ENCODE peak calls at places on chromosome 19, in eight cellular contexts. Z, V, Q, R, C, L, T and Y are unnamed samples. For H3K27me3, the result is how much of the 10 kb centered on the place peaks cover.

GRCh38 chr19:23972161-23972560 is 57.5 kb downstream of the ZNF726 start:
- DNase-seq in C (no peak), Q (no peak), V (no peak), L (no peak), Z (no peak), T (no peak), R (no peak), Y (no peak)

GRCh38 chr19:48925240-48925843 is 8.2 kb upstream of the DHDH start:
- DNase-seq in V (no peak), C (no peak), Z (no peak), T (no peak), Q (peak), L (no peak), R (no peak), Y (no peak)

GRCh38 chr19:53912653-53913052 is 3.6 kb downstream of the CACNG7 start:
- DNase-seq in V (no peak), T (no peak), L (no peak), Q (no peak), C (no peak), Z (no peak), R (no peak), Y (no peak)

GRCh38 chr19:6519289-6519688 is 11.5 kb upstream of the TNFSF9 start:
- DNase-seq in C (no peak), L (no peak), R (no peak), Q (peak), Z (no peak), V (no peak), T (no peak), Y (no peak)

GRCh38 chr19:18710986-18711751 is 27.7 kb downstream of the CRTC1 start:
- DNase-seq in L (peak), R (no peak), T (no peak), V (no peak), Q (peak), C (peak), Z (peak), Y (no peak)

GRCh38 chr19:5057860-5058259 is 88.9 kb downstream of the KDM4B start:
- DNase-seq in V (no peak), R (no peak), Z (no peak), T (no peak), L (no peak), Q (no peak), C (no peak), Y (no peak)

GRCh38 chr19:1684573-1684912 is 32.1 kb upstream of the TCF3 start:
- DNase-seq in L (no peak), T (no peak), C (no peak), R (no peak), V (peak), Z (no peak), Q (no peak), Y (no peak)

GRCh38 chr19:40225440-40226305 is 816 bp downstream of the CCNP start:
- DNase-seq in L (no peak), T (no peak), C (no peak), R (no peak), V (no peak), Z (no peak), Q (peak), Y (no peak)

GRCh38 chr19:43474986-43475705 is 9.7 kb upstream of the LYPD3 start:
- DNase-seq in R (peak), V (peak), Q (peak), Z (peak), L (peak), T (peak), C (peak), Y (peak)

GRCh38 chr19:54551293-54551692 is 22.3 kb upstream of the LILRA2 start:
- DNase-seq in C (no peak), Z (no peak), R (no peak), Q (no peak), V (no peak), T (no peak), L (no peak), Y (no peak)

GRCh38 chr19:7734220-7735203 is 2.6 kb upstream of the CLEC4G start:
- DNase-seq in Q (no peak), R (no peak), T (no peak), L (no peak), V (no peak), Z (no peak), C (no peak), Y (no peak)

GRCh38 chr19:16216744-16217670 is 19.3 kb downstream of the AP1M1 start:
- DNase-seq in V (no peak), C (no peak), L (no peak), Q (no peak), Z (no peak), T (no peak), R (peak), Y (no peak)

GRCh38 chr19:29667941-29668340 is 2.7 kb downstream of the PLEKHF1 start:
- DNase-seq in V (peak), L (no peak), T (no peak), Q (no peak), Z (no peak), C (no peak), R (peak), Y (no peak)

GRCh38 chr19:29665826-29666633 is 769 bp downstream of the PLEKHF1 start:
- DNase-seq in T (peak), L (peak), Q (peak), Z (no peak), C (no peak), R (no peak), V (peak), Y (peak)

GRCh38 chr19:29666634-29667389 is 1.6 kb downstream of the PLEKHF1 start:
- DNase-seq in C (no peak), Z (peak), Q (peak), V (peak), T (peak), R (no peak), L (peak), Y (peak)

GRCh38 chr19:29668746-29669609 is 3.7 kb downstream of the PLEKHF1 start:
- DNase-seq in R (no peak), Z (no peak), V (peak), Q (no peak), L (no peak), C (no peak), T (no peak), Y (no peak)

DNA sequence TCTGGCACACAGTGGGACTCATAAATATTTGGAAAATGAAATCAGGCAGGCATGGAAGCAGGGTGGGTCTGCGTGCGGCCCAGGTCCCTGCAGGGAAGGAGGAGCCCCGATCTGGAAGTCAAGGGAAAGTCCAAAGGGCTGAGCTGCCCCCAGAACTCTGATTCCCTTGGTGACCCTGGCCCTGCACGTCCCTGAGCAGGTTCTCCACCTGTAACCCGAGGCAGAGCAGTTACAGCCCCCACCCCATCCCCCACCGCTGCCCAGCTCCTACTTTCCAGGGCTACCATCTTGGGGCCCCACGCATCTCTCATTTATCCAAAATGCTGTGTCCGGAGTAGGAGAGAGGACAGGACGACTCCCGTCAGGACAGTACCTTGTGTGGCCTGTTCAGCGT is 2.1 kb downstream of the PLEKHF1 start:
- DNase-seq in Q (no peak), L (no peak), T (no peak), V (no peak), R (no peak), C (no peak), Z (no peak), Y (no peak)
- H3K27me3 ChIP-seq in Q (under half), L (under half), T (under half), V (under half), R (under half), C (under half), Z (under half), Y (under half)

GRCh38 chr19:3985643-3986259 is 488 bp upstream of the EEF2 start:
- DNase-seq in Z (no peak), T (no peak), R (no peak), Q (no peak), C (no peak), V (no peak), L (peak), Y (no peak)
- H3K27me3 ChIP-seq in Z (under half), T (under half), R (under half), Q (under half), C (under half), V (under half), L (under half), Y (under half)

GRCh38 chr19:11192957-11193939 is 4.1 kb downstream of the KANK2 start:
- DNase-seq in R (no peak), C (no peak), V (no peak), Z (no peak), L (no peak), T (no peak), Q (no peak), Y (no peak)

GRCh38 chr19:11194173-11194572 is 3.2 kb downstream of the KANK2 start:
- DNase-seq in Z (no peak), T (no peak), R (no peak), Q (no peak), L (no peak), C (no peak), V (no peak), Y (no peak)

GRCh38 chr19:11190501-11190900 is 6.8 kb downstream of the KANK2 start:
- DNase-seq in Q (no peak), V (no peak), R (no peak), Z (no peak), L (no peak), T (no peak), C (no peak), Y (no peak)

GRCh38 chr19:11191273-11191755 is 6.0 kb downstream of the KANK2 start:
- DNase-seq in L (peak), C (peak), V (peak), T (no peak), Q (peak), Z (peak), R (no peak), Y (peak)

DNA sequence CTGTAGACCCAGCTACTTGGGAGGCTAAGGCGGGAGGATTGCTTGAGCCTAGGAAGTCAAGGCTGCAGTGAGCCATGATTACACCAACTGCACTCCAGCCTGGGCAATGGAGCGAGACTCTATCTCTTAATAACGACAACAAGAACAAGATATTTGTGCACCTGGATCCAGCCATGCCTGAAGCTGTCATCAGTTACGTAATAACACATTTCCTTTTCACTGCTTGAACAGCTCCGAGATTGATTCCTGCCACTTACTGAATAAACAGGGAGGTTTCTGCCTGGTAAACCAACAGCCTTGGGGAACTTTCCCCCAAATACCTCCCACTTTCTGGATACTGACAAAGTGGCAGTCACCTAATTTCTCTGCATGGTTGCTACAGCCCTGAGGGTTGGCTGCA is 5.4 kb downstream of the KANK2 start:
- DNase-seq in R (no peak), L (no peak), V (no peak), Z (no peak), C (no peak), Q (no peak), T (no peak), Y (no peak)
- H3K27me3 ChIP-seq in R (under half), L (under half), V (under half), Z (under half), C (under half), Q (under half), T (under half), Y (under half)

DNA sequence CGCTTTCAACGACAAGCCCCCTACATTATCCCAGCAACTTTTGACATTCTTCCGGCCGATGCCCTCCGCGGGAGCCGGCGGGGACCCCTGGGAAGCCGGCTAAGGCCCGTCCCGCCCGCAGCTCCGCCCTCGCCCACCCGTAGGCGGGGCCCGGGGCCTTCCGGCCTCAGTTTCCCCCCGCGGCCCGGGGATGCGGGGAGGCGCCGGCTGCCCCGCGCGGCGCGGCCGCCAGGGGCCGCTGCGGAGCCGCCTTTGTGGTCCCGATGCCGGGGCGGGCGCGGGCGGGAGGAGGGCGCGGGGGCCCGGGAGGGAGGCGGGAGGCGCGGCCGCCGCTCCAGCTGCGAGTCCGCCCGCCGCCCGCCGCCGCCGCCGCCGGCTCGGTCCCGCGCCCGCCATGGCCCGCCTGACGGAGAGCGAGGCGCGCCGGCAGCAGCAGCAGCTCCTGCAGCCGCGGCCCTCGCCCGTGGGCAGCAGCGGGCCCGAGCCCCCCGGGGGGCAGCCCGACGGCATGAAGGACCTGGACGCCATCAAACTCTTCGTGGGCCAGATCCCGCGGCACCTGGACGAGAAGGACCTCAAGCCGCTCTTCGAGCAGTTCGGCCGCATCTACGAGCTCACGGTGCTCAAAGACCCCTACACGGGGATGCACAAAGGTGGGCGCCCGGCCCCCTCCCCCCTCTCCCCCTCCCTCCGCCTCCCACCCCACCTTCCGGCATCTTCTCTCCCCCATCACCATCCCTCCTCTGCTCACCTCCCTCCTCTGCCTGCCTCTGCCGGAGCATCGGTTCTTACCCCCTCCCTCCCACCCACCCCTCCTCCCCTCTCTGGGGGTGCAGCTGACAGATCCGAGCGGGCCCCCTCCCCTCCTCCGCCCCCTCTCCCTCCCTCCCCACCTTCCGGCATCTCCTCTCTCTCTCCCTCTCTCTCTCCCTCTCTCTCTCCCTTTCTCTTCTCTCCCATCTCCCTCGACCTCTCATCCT is at the start of gene CELF5:
- DNase-seq in L (no peak), R (peak), V (no peak), C (no peak), T (no peak), Z (no peak), Q (no peak), Y (peak)
- H3K27me3 ChIP-seq in L (under half), R (under half), V (half or more), C (under half), T (under half), Z (half or more), Q (under half), Y (under half)

DNA sequence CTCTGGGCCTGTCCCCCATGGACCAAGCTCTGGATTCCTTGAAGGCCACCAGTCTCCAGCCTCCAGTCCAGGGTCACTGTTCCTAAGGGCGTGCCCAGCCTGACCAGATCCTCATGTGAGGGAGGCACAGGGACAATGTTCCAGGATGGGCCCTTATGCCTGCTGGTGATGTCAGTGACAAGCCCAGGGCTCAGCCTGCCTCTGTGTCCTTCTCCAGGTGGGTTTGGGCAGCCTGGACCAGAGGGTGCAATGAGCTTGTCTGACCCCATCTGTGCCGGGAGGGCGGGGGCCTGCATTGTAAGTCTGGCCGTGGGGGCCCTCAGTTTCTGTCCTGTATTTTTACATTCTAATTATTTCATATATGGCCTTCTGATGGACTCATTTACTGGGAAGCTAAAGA is 33.9 kb upstream of the C19orf12 start:
- DNase-seq in R (no peak), T (no peak), Z (no peak), V (no peak), C (no peak), Q (no peak), L (no peak), Y (no peak)
- H3K27me3 ChIP-seq in R (under half), T (under half), Z (under half), V (under half), C (under half), Q (under half), L (under half), Y (under half)

DNA sequence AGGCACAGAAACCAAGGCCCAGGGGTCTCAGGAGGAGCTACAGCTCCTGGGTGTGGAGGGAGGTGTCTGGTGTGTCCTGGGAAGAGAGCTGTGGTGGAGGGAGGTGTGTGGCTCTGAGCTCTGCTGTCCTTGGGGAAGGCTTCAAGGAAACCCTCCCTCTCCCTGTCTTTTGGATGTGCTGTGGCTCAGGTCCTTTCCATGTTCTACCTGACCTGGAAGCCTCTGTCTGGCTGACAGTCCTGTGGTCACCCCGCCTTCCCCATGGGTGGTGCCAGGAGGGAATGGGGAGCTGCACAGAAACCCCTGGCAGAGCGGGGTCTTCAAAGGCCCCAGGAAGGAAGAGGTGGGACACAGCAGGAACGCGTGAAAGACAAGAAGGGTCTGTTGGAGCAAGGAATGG is 617 bp upstream of the CEACAM7 start:
- DNase-seq in Q (no peak), R (no peak), T (peak), V (no peak), Z (no peak), L (no peak), C (no peak), Y (no peak)
- H3K27me3 ChIP-seq in Q (under half), R (under half), T (under half), V (under half), Z (under half), L (under half), C (under half), Y (under half)

GRCh38 chr19:35349614-35350521 is 2.2 kb downstream of the FFAR1 start:
- DNase-seq in R (no peak), V (peak), L (peak), Z (no peak), Q (no peak), T (peak), C (no peak), Y (no peak)

GRCh38 chr19:35352177-35352447 is 4.4 kb downstream of the FFAR1 start:
- DNase-seq in T (no peak), C (no peak), R (no peak), Z (no peak), V (no peak), L (no peak), Q (no peak), Y (no peak)

GRCh38 chr19:35351441-35352176 is 3.9 kb downstream of the FFAR1 start:
- DNase-seq in T (no peak), Q (no peak), Z (no peak), C (no peak), L (no peak), V (peak), R (no peak), Y (no peak)

GRCh38 chr19:35348909-35349611 is 1.4 kb downstream of the FFAR1 start:
- DNase-seq in T (peak), R (no peak), V (peak), L (peak), Z (no peak), Q (no peak), C (no peak), Y (no peak)

DNA sequence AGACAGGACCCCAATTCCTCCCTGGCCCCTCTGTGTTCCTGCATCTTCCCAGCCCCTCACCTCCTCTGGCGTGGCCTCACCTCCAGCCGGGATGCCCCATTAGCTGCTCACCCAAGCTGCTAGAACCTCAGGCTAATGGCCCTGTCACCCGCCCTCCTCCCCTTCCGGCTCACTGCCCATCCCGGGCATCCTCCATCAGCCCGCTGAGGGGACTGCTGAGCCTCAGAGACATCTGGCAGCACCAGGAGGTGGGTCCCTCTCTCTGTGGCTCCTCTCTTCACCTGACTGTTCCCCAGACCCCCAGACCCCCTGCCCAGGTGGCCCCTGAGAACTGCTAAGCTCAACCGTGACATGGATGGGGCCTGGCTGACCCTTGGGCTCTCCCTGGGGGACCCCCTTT is 2.9 kb downstream of the FFAR1 start:
- DNase-seq in Q (no peak), V (peak), C (no peak), R (no peak), Z (no peak), T (no peak), L (no peak), Y (no peak)
- H3K27me3 ChIP-seq in Q (under half), V (under half), C (under half), R (under half), Z (under half), T (under half), L (under half), Y (under half)

DNA sequence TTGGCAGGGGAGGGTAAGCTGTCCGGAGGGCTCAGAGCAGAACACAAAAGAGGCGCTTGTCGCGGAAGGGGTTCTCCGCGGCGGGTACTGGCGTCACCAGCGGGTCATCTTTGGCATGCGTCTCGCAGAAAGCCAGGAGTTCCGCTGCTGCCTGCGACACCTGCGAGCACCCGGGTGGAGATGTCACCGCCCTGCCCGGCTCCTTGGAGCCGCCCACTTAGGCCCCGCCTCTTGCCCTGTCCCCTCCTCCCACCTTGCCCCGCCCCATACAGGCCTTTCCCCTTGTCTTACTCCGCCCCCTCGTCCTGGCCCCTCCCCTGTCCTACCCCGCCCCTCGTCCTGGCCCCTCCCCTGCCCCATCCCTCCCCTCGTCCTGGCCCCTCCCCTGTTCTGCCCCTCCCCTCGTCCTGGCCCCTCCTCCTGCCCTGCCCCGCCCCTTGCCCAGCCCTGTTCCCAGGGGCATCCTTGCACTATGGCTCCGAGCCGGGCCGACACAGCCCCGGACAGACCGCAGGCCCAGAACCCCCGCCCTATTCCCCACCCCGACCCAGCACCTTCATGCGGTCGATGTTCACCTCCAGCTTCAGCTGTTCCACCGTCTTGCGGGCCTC is 1.9 kb downstream of the GNG8 start:
- DNase-seq in L (peak), R (peak), V (peak), C (peak), T (no peak), Z (peak), Q (peak), Y (peak)
- H3K27me3 ChIP-seq in L (under half), R (under half), V (under half), C (under half), T (under half), Z (under half), Q (under half), Y (under half)